ENCODE peak calls at places on chromosome 18, in four cellular contexts. I is GM23338, E is prostate gland, G is spleen. F is an unnamed sample.
A peak's percentile ranks its signal among the peaks of the same experiment; 100 is the strongest.

GRCh38 chr18:50194623-50195532 is at the start of gene MYO5B:
- DNase-seq in I (peak; percentile 89), E (peak; percentile 79), G (peak; percentile 81), F (peak; percentile 91)

GRCh38 chr18:62324917-62325805 is at the start of gene TNFRSF11A:
- DNase-seq in I (peak; percentile 81), E (peak; percentile 45), G (peak; percentile 87), F (peak; percentile 77)

GRCh38 chr18:42801706-42802105 is 313.8 kb downstream of the RIT2 start:
- DNase-seq in I (no peak), E (no peak), G (no peak), F (no peak)

GRCh38 chr18:23646282-23646681 is 16.4 kb downstream of the ANKRD29 start:
- DNase-seq in I (no peak), E (no peak), G (no peak), F (no peak)

GRCh38 chr18:62239475-62239874 is 52.4 kb downstream of the RELCH start:
- DNase-seq in I (peak; percentile 18), E (no peak), G (no peak), F (no peak)

GRCh38 chr18:59927246-59927825 is 27.5 kb downstream of the PMAIP1 start:
- DNase-seq in I (no peak), E (no peak), G (no peak), F (no peak)

GRCh38 chr18:63266888-63267790 is 52.4 kb downstream of the BCL2 start:
- DNase-seq in I (no peak), E (no peak), G (no peak), F (no peak)

GRCh38 chr18:730692-731091 is 18.3 kb upstream of the ENOSF1 start:
- DNase-seq in I (no peak), E (no peak), G (no peak), F (no peak)

GRCh38 chr18:76495435-76496199 is 575 bp upstream of the ZNF516 start:
- DNase-seq in I (peak; percentile 65), E (no peak), G (peak; percentile 86), F (no peak)

GRCh38 chr18:33505798-33506197 is 65.3 kb upstream of the CCDC178 start:
- DNase-seq in I (no peak), E (no peak), G (no peak), F (no peak)

GRCh38 chr18:11154369-11154982 is 5.1 kb upstream of the PIEZO2 start:
- DNase-seq in I (peak; percentile 73), E (no peak), G (no peak), F (no peak)

GRCh38 chr18:30149585-30149984 is 893.0 kb downstream of the DSC3 start:
- DNase-seq in I (no peak), E (no peak), G (no peak), F (no peak)

DNA sequence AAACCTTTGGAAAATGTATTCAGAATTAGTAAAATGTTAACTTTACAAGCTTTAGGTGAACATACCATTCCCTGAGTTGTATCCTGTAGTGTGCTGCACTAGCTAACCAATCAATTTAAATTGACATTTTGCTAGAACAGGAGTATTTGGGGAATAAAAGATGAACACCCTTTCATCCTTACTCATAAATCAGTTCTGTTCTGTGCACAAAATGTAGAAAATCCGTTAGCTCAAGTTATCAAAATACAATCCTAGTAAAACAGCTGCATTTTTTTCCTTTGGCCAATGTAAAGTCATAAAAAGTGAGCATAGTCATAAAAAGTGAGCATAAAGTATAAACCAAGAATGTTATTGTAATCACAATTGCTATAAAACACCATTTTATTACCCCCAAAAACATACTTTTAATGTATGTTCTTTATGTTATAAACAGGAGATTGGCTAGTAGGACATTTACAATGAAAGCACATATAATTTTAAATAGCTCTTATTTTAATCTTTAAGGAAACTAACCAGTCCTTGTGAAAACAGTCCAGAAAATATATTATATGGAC is 892.0 kb downstream of the DSC3 start:
- DNase-seq in I (no peak), E (no peak), G (no peak), F (no peak)
- TF ChIP-seq POLR2AphosphoS5 in I (no peak), E (no peak), G (no peak), F (no peak)

GRCh38 chr18:25168011-25168410 is 184.0 kb downstream of the ZNF521 start:
- DNase-seq in I (peak; percentile 10), E (no peak), G (no peak), F (no peak)

GRCh38 chr18:25164211-25164836 is 187.6 kb downstream of the ZNF521 start:
- DNase-seq in I (no peak), E (no peak), G (no peak), F (no peak)

GRCh38 chr18:25164837-25165791 is 186.9 kb downstream of the ZNF521 start:
- DNase-seq in I (no peak), E (no peak), G (no peak), F (no peak)

GRCh38 chr18:25169701-25170100 is 182.3 kb downstream of the ZNF521 start:
- DNase-seq in I (no peak), E (no peak), G (no peak), F (no peak)

DNA sequence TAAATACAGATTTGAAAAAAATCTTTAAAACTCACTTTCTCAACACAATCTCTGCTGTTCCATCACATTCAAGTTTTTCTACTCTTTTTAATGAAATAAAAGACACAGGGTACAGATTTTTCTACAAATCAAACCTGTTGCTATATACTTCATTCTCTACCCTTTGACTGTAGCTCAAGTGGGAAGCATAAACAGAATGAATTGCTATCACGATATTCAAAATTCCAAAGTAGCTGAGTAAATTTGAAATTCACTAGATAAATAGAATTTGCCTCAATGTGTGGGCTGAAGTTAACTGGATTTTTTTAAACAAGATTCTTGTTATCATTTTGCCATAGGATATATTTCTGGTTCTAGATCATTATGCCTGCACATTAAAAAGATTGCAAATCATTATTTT is 185.9 kb downstream of the ZNF521 start:
- DNase-seq in I (no peak), E (no peak), G (no peak), F (no peak)
- TF ChIP-seq POLR2AphosphoS5 in I (no peak), E (no peak), G (no peak), F (no peak)

GRCh38 chr18:74982946-74983635 is 225.8 kb downstream of the PTGR3 start:
- DNase-seq in I (no peak), E (no peak), G (no peak), F (no peak)

GRCh38 chr18:74981476-74981875 is 227.5 kb downstream of the PTGR3 start:
- DNase-seq in I (no peak), E (no peak), G (no peak), F (no peak)

GRCh38 chr18:74977041-74977440 is 231.9 kb downstream of the PTGR3 start:
- DNase-seq in I (no peak), E (no peak), G (no peak), F (no peak)

GRCh38 chr18:74976331-74976909 is 232.5 kb downstream of the PTGR3 start:
- DNase-seq in I (no peak), E (no peak), G (no peak), F (no peak)

GRCh38 chr18:74980669-74981068 is 228.3 kb downstream of the PTGR3 start:
- DNase-seq in I (no peak), E (no peak), G (no peak), F (no peak)
- TF ChIP-seq POLR2AphosphoS5 in I (no peak), E (no peak), G (no peak), F (no peak)

GRCh38 chr18:22153428-22153827 is 16.0 kb upstream of the GATA6 start:
- DNase-seq in I (no peak), E (no peak), G (no peak), F (no peak)
- TF ChIP-seq POLR2AphosphoS5 in I (no peak), E (no peak), G (no peak), F (no peak)

F was measured in stomach.